ENCODE peak calls at places on chromosomes 1 and 21, in seven cellular contexts. One of them, this sample, is unnamed.

GRCh38 chr1:182726941-182727340 is 42.6 kb upstream of the RGS8 start:
- DNase-seq in H9: no peak
- DNase-seq in IMR-90: no peak
- DNase-seq in neuronal stem cell: no peak
- DNase-seq in H1: no peak
- DNase-seq in mesendoderm: no peak
- DNase-seq in mesenchymal stem cell: no peak
- DNase-seq in this sample: peak; percentile 83

GRCh38 chr1:203290261-203291089 is 14.8 kb upstream of the BTG2 start:
- DNase-seq in H9: peak; percentile 97
- DNase-seq in IMR-90: peak; percentile 73
- DNase-seq in neuronal stem cell: peak; percentile 85
- DNase-seq in H1: peak; percentile 92
- DNase-seq in mesendoderm: peak; percentile 92
- DNase-seq in mesenchymal stem cell: peak; percentile 89
- DNase-seq in this sample: peak; percentile 92

GRCh38 chr1:182781849-182782586 is 7.6 kb upstream of the NPL start:
- DNase-seq in H9: peak; percentile 80
- DNase-seq in IMR-90: peak; percentile 31
- DNase-seq in neuronal stem cell: peak; percentile 48
- DNase-seq in H1: peak; percentile 83
- DNase-seq in mesendoderm: peak; percentile 95
- DNase-seq in mesenchymal stem cell: peak; percentile 60
- DNase-seq in this sample: peak; percentile 68

GRCh38 chr1:60809204-60809985 is 273.0 kb upstream of the NFIA start:
- DNase-seq in H9: no peak
- DNase-seq in IMR-90: peak; percentile 0
- DNase-seq in neuronal stem cell: peak; percentile 14
- DNase-seq in H1: no peak
- DNase-seq in mesendoderm: peak; percentile 65
- DNase-seq in mesenchymal stem cell: no peak
- DNase-seq in this sample: peak; percentile 26

GRCh38 chr1:176829261-176829976 is 335.1 kb downstream of the ASTN1 start:
- DNase-seq in H9: no peak
- DNase-seq in IMR-90: no peak
- DNase-seq in neuronal stem cell: no peak
- DNase-seq in H1: no peak
- DNase-seq in mesendoderm: no peak
- DNase-seq in mesenchymal stem cell: no peak
- DNase-seq in this sample: peak; percentile 40

GRCh38 chr1:59976194-59977074 is 49.9 kb upstream of the CYP2J2 start:
- DNase-seq in H9: peak; percentile 65
- DNase-seq in IMR-90: peak; percentile 26
- DNase-seq in neuronal stem cell: peak; percentile 57
- DNase-seq in H1: peak; percentile 91
- DNase-seq in mesendoderm: peak; percentile 60
- DNase-seq in mesenchymal stem cell: peak; percentile 39
- DNase-seq in this sample: peak; percentile 81

GRCh38 chr1:176206961-176207902 is at the start of gene COP1:
- DNase-seq in H9: peak; percentile 97
- DNase-seq in IMR-90: peak; percentile 93
- DNase-seq in neuronal stem cell: peak; percentile 93
- DNase-seq in H1: peak; percentile 89
- DNase-seq in mesendoderm: peak; percentile 98
- DNase-seq in mesenchymal stem cell: peak; percentile 95
- DNase-seq in this sample: peak; percentile 97

GRCh38 chr1:2194319-2194897 is at the start of gene FAAP20:
- DNase-seq in H9: peak; percentile 81
- DNase-seq in IMR-90: peak; percentile 54
- DNase-seq in neuronal stem cell: no peak
- DNase-seq in H1: no peak
- DNase-seq in mesendoderm: peak; percentile 63
- DNase-seq in mesenchymal stem cell: no peak
- DNase-seq in this sample: peak; percentile 42

GRCh38 chr1:183209533-183210158 is 23.6 kb downstream of the LAMC2 start:
- DNase-seq in H9: no peak
- DNase-seq in IMR-90: peak; percentile 92
- DNase-seq in neuronal stem cell: no peak
- DNase-seq in H1: no peak
- DNase-seq in mesendoderm: peak; percentile 48
- DNase-seq in mesenchymal stem cell: peak; percentile 87
- DNase-seq in this sample: peak; percentile 83

GRCh38 chr1:75522389-75522788 is 88.5 kb downstream of the SLC44A5 start:
- DNase-seq in H9: no peak
- DNase-seq in IMR-90: no peak
- DNase-seq in neuronal stem cell: no peak
- DNase-seq in H1: no peak
- DNase-seq in mesendoderm: peak; percentile 78
- DNase-seq in mesenchymal stem cell: peak; percentile 36
- DNase-seq in this sample: peak; percentile 66

GRCh38 chr1:89451011-89451410 is 73.6 kb upstream of the LRRC8B start:
- DNase-seq in H9: no peak
- DNase-seq in IMR-90: peak; percentile 11
- DNase-seq in neuronal stem cell: no peak
- DNase-seq in H1: no peak
- DNase-seq in mesendoderm: no peak
- DNase-seq in mesenchymal stem cell: peak; percentile 19
- DNase-seq in this sample: no peak

GRCh38 chr21:35628331-35628730 is 432.0 kb downstream of the SETD4 start:
- DNase-seq in H9: no peak
- DNase-seq in IMR-90: no peak
- DNase-seq in neuronal stem cell: no peak
- DNase-seq in H1: no peak
- DNase-seq in mesendoderm: peak; percentile 43
- DNase-seq in mesenchymal stem cell: peak; percentile 18
- DNase-seq in this sample: peak; percentile 53

GRCh38 chr1:227917081-227917950 is 30.4 kb downstream of the WNT9A start:
- DNase-seq in H9: no peak
- DNase-seq in IMR-90: no peak
- DNase-seq in neuronal stem cell: peak; percentile 61
- DNase-seq in H1: no peak
- DNase-seq in mesendoderm: no peak
- DNase-seq in mesenchymal stem cell: no peak
- DNase-seq in this sample: no peak

GRCh38 chr1:18948048-18948912 is 8.2 kb downstream of the IFFO2 start:
- DNase-seq in H9: no peak
- DNase-seq in IMR-90: no peak
- DNase-seq in neuronal stem cell: no peak
- DNase-seq in H1: no peak
- DNase-seq in mesendoderm: no peak
- DNase-seq in mesenchymal stem cell: peak; percentile 69
- DNase-seq in this sample: no peak

GRCh38 chr1:25199876-25200620 is 32.3 kb downstream of the SYF2 start:
- DNase-seq in H9: no peak
- DNase-seq in IMR-90: no peak
- DNase-seq in neuronal stem cell: no peak
- DNase-seq in H1: no peak
- DNase-seq in mesendoderm: no peak
- DNase-seq in mesenchymal stem cell: no peak
- DNase-seq in this sample: no peak

GRCh38 chr1:24294757-24295371 is 24.3 kb upstream of the GRHL3 start:
- DNase-seq in H9: no peak
- DNase-seq in IMR-90: no peak
- DNase-seq in neuronal stem cell: no peak
- DNase-seq in H1: no peak
- DNase-seq in mesendoderm: peak; percentile 67
- DNase-seq in mesenchymal stem cell: peak; percentile 94
- DNase-seq in this sample: peak; percentile 21

GRCh38 chr1:165907256-165907857 is 79.9 kb downstream of the UCK2 start:
- DNase-seq in H9: peak; percentile 20
- DNase-seq in IMR-90: peak; percentile 80
- DNase-seq in neuronal stem cell: no peak
- DNase-seq in H1: no peak
- DNase-seq in mesendoderm: peak; percentile 83
- DNase-seq in mesenchymal stem cell: no peak
- DNase-seq in this sample: no peak

GRCh38 chr1:94617139-94617805 is 75.7 kb upstream of the F3 start:
- DNase-seq in H9: no peak
- DNase-seq in IMR-90: peak; percentile 87
- DNase-seq in neuronal stem cell: no peak
- DNase-seq in H1: no peak
- DNase-seq in mesendoderm: no peak
- DNase-seq in mesenchymal stem cell: no peak
- DNase-seq in this sample: peak; percentile 61

GRCh38 chr1:30852026-30852425 is 56.5 kb downstream of the SDC3 start:
- DNase-seq in H9: no peak
- DNase-seq in IMR-90: peak; percentile 67
- DNase-seq in neuronal stem cell: no peak
- DNase-seq in H1: no peak
- DNase-seq in mesendoderm: no peak
- DNase-seq in mesenchymal stem cell: peak; percentile 55
- DNase-seq in this sample: no peak

DNA sequence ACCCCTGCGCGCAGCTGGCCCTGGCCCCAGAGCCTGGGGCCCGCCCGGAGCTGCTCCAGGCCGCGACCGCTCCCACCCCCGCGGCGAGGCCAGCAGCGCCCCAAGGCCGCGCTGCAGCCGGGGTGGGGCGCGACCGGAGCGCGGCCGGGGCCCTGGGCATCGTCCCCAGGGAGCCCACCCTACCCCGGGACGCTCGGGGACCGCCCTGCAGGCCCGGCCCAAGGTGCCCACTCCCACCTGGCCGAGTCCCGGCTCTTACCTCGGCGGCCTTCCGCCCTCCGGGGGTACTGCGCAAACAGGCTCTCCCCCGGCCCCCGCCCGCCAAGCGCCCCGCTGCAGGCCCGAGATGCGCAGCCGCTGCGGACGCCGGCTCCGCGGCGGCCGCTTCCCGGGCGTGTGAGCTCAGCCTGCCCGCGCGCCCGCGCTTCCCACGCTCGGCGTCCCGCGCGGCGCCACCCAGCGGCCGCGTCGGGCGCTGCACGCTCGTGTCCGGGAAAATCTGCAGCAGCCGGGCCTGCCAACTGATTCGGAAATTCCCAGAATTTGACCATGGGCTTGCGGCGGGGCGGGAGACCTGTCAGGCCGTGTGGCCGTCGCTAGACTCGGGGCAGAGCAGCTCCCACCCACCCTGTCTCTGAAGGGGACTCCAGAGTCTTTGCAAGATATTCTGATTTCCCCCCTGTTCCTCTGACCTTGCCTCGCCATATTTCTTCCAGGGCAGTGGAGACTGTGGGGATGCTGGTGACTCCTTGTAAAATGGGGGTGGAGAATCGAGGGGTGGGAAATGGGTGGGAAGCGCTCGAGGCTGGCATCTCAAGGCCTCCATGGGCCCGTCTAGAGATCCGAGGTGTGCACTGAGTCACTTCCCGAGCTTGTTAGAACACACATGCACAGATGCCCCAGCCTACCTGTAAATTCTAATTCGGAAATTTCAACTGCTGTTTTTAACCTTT is 41.9 kb downstream of the CD34 start:
- DNase-seq in H9: peak; percentile 75
- DNase-seq in IMR-90: peak; percentile 62
- DNase-seq in neuronal stem cell: peak; percentile 86
- DNase-seq in H1: peak; percentile 90
- DNase-seq in mesendoderm: peak; percentile 75
- DNase-seq in mesenchymal stem cell: peak; percentile 81
- DNase-seq in this sample: peak; percentile 92
- H2BK120ac ChIP-seq in H9: no peak overlapping the region
- H2BK120ac ChIP-seq in IMR-90: no peak overlapping the region
- H2BK120ac ChIP-seq in neuronal stem cell: no peak overlapping the region
- H2BK120ac ChIP-seq in H1: no peak overlapping the region
- H2BK120ac ChIP-seq in mesendoderm: no peak overlapping the region
- H2BK120ac ChIP-seq in mesenchymal stem cell: no peak overlapping the region
- H2BK120ac ChIP-seq in this sample: no peak overlapping the region

GRCh38 chr1:78385744-78386462 is 104.9 kb upstream of the PTGFR start:
- DNase-seq in H9: no peak
- DNase-seq in IMR-90: no peak
- DNase-seq in neuronal stem cell: no peak
- DNase-seq in H1: no peak
- DNase-seq in mesendoderm: no peak
- DNase-seq in mesenchymal stem cell: no peak
- DNase-seq in this sample: no peak

GRCh38 chr1:78387872-78388271 is 102.9 kb upstream of the PTGFR start:
- DNase-seq in H9: no peak
- DNase-seq in IMR-90: no peak
- DNase-seq in neuronal stem cell: no peak
- DNase-seq in H1: no peak
- DNase-seq in mesendoderm: no peak
- DNase-seq in mesenchymal stem cell: no peak
- DNase-seq in this sample: no peak

GRCh38 chr1:78383923-78384322 is 106.9 kb upstream of the PTGFR start:
- DNase-seq in H9: no peak
- DNase-seq in IMR-90: no peak
- DNase-seq in neuronal stem cell: no peak
- DNase-seq in H1: no peak
- DNase-seq in mesendoderm: no peak
- DNase-seq in mesenchymal stem cell: no peak
- DNase-seq in this sample: no peak

GRCh38 chr1:78388275-78388674 is 102.5 kb upstream of the PTGFR start:
- DNase-seq in H9: no peak
- DNase-seq in IMR-90: no peak
- DNase-seq in neuronal stem cell: no peak
- DNase-seq in H1: no peak
- DNase-seq in mesendoderm: no peak
- DNase-seq in mesenchymal stem cell: no peak
- DNase-seq in this sample: no peak
- H2BK120ac ChIP-seq in H9: no peak overlapping the region
- H2BK120ac ChIP-seq in IMR-90: no peak overlapping the region
- H2BK120ac ChIP-seq in neuronal stem cell: no peak overlapping the region
- H2BK120ac ChIP-seq in H1: no peak overlapping the region
- H2BK120ac ChIP-seq in mesendoderm: no peak overlapping the region
- H2BK120ac ChIP-seq in mesenchymal stem cell: no peak overlapping the region
- H2BK120ac ChIP-seq in this sample: no peak overlapping the region

GRCh38 chr1:180842482-180842881 is 70.2 kb upstream of the KIAA1614 start:
- DNase-seq in H9: no peak
- DNase-seq in IMR-90: no peak
- DNase-seq in neuronal stem cell: no peak
- DNase-seq in H1: no peak
- DNase-seq in mesendoderm: no peak
- DNase-seq in mesenchymal stem cell: no peak
- DNase-seq in this sample: no peak
- H2BK120ac ChIP-seq in H9: no peak overlapping the region
- H2BK120ac ChIP-seq in IMR-90: no peak overlapping the region
- H2BK120ac ChIP-seq in neuronal stem cell: no peak overlapping the region
- H2BK120ac ChIP-seq in H1: no peak overlapping the region
- H2BK120ac ChIP-seq in mesendoderm: no peak overlapping the region
- H2BK120ac ChIP-seq in mesenchymal stem cell: no peak overlapping the region
- H2BK120ac ChIP-seq in this sample: no peak overlapping the region

GRCh38 chr21:45436371-45437040 is 31.5 kb downstream of the COL18A1 start:
- DNase-seq in H9: no peak
- DNase-seq in IMR-90: no peak
- DNase-seq in neuronal stem cell: no peak
- DNase-seq in H1: no peak
- DNase-seq in mesendoderm: no peak
- DNase-seq in mesenchymal stem cell: no peak
- DNase-seq in this sample: no peak

GRCh38 chr21:45433911-45434644 is 29.1 kb downstream of the COL18A1 start:
- DNase-seq in H9: no peak
- DNase-seq in IMR-90: no peak
- DNase-seq in neuronal stem cell: no peak
- DNase-seq in H1: no peak
- DNase-seq in mesendoderm: no peak
- DNase-seq in mesenchymal stem cell: no peak
- DNase-seq in this sample: no peak

GRCh38 chr21:45433301-45433700 is 28.3 kb downstream of the COL18A1 start:
- DNase-seq in H9: no peak
- DNase-seq in IMR-90: no peak
- DNase-seq in neuronal stem cell: no peak
- DNase-seq in H1: no peak
- DNase-seq in mesendoderm: no peak
- DNase-seq in mesenchymal stem cell: no peak
- DNase-seq in this sample: no peak

GRCh38 chr21:45435405-45435981 is 30.5 kb downstream of the COL18A1 start:
- DNase-seq in H9: no peak
- DNase-seq in IMR-90: no peak
- DNase-seq in neuronal stem cell: no peak
- DNase-seq in H1: no peak
- DNase-seq in mesendoderm: no peak
- DNase-seq in mesenchymal stem cell: no peak
- DNase-seq in this sample: no peak

GRCh38 chr21:45434645-45435217 is 29.8 kb downstream of the COL18A1 start:
- DNase-seq in H9: no peak
- DNase-seq in IMR-90: no peak
- DNase-seq in neuronal stem cell: no peak
- DNase-seq in H1: no peak
- DNase-seq in mesendoderm: no peak
- DNase-seq in mesenchymal stem cell: no peak
- DNase-seq in this sample: no peak
- H2BK120ac ChIP-seq in H9: no peak overlapping the region
- H2BK120ac ChIP-seq in IMR-90: no peak overlapping the region
- H2BK120ac ChIP-seq in neuronal stem cell: peak overlapping the region; percentile 31
- H2BK120ac ChIP-seq in H1: no peak overlapping the region
- H2BK120ac ChIP-seq in mesendoderm: no peak overlapping the region
- H2BK120ac ChIP-seq in mesenchymal stem cell: no peak overlapping the region
- H2BK120ac ChIP-seq in this sample: no peak overlapping the region

This sample was measured in trophoblast cell.